ENCODE peak calls at places on chromosomes 11 and 22, in ten cellular contexts. L is ovary, R is endothelial cell of umbilical vein, N is right lobe of liver, B is A549, A is transverse colon, W is heart left ventricle, J is spleen, Y is esophagus squamous epithelium, E is Peyer's patch. O is an unnamed sample.

GRCh38 chr22:49447837-49448236 is 379.8 kb downstream of the BRD1 start:
- DNase-seq in N (no peak), W (no peak), B (no peak), A (no peak), E (no peak), Y (no peak), J (no peak), L (no peak), R (no peak), O (no peak)

GRCh38 chr11:119935341-119935925 is 202.5 kb downstream of the TRIM29 start:
- DNase-seq in E (no peak), N (no peak), Y (no peak), A (no peak), J (peak; percentile 35), R (no peak), B (no peak), W (no peak), L (no peak), O (no peak)

GRCh38 chr22:36103891-36104290 is 56.7 kb downstream of the APOL3 start:
- DNase-seq in E (no peak), R (no peak), J (no peak), W (no peak), N (no peak), Y (no peak), A (no peak), L (peak; percentile 3), B (no peak), O (no peak)

GRCh38 chr22:22738959-22739585 is 94.7 kb downstream of the GGTLC2 start:
- DNase-seq in Y (no peak), A (no peak), W (no peak), B (no peak), E (no peak), N (no peak), L (no peak), J (no peak), R (no peak), O (no peak)

GRCh38 chr22:20131593-20131855 is at the start of gene ZDHHC8:
- DNase-seq in Y (no peak), R (no peak), B (no peak), N (peak; percentile 52), A (peak; percentile 49), W (peak; percentile 60), E (peak; percentile 66), J (peak; percentile 86), L (peak; percentile 62), O (no peak)

GRCh38 chr11:62223095-62223494 is 14.6 kb downstream of the SCGB2A1 start:
- DNase-seq in B (peak; percentile 21), A (no peak), E (no peak), L (no peak), W (no peak), R (peak; percentile 43), N (no peak), Y (no peak), J (no peak), O (no peak)

GRCh38 chr11:113896156-113896879 is 8.3 kb upstream of the HTR3B start:
- DNase-seq in R (peak; percentile 34), L (peak; percentile 51), A (peak; percentile 39), J (no peak), E (peak; percentile 76), Y (no peak), N (peak; percentile 30), W (no peak), B (peak; percentile 22), O (peak; percentile 19)

GRCh38 chr11:66476841-66477251 is 3.4 kb upstream of the DPP3 start:
- DNase-seq in Y (no peak), B (peak; percentile 23), R (no peak), W (no peak), J (no peak), E (no peak), A (no peak), L (no peak), N (no peak), O (no peak)

GRCh38 chr22:37918580-37919274 is 12.6 kb downstream of the MICALL1 start:
- DNase-seq in R (no peak), N (no peak), B (no peak), A (no peak), Y (no peak), W (peak; percentile 28), J (no peak), L (no peak), E (no peak), O (no peak)

DNA sequence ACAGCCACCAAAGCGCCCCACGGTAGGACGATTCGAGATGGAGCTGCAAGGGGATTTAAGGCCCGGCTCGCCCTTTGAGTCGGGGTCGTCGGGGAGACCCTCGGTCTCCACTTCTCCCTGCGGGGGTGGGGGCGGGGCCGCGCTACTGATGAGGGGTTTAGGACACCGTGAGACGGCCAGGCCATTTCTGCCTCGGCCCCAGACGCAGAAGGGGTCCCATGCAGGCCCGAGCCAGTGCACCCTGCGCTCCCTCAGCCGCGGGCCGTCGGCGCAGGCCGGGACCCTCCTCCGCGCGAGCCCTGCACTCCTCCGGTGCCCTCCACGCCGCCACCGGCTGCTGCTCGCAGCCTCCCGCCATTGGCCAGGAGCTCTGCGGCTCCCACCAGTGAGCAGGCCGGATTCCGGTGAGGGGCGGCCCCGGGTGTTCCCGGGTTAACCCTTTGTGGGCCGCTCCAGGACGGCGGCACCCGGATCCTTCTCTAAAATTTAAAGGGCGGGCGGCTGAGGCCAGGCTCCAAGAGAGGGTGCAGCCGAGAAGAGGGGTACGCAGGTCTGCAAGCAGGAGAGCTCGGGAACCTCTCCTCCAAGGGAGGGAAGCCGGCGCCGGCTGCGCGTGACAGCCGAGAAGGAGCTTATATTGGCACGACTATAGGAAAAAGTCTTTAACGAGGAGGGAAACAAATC is 18.0 kb downstream of the CREB3L1 start:
- DNase-seq in A (peak; percentile 70), R (peak; percentile 76), B (no peak), N (peak; percentile 65), E (peak; percentile 77), W (peak; percentile 81), J (peak; percentile 90), L (peak; percentile 87), Y (no peak), O (peak; percentile 70)
- TF ChIP-seq POLR2A in A (no peak), R (no peak), B (peak; percentile 50), N (no peak), E (no peak), W (peak; percentile 25), J (no peak), L (no peak), Y (no peak), O (no peak)

GRCh38 chr11:69115586-69116560 is 39.9 kb upstream of the SMIM38 start:
- DNase-seq in Y (no peak), R (no peak), W (peak; percentile 72), E (no peak), A (peak; percentile 43), B (no peak), N (peak; percentile 84), J (peak; percentile 61), L (no peak), O (no peak)
- TF ChIP-seq POLR2A in Y (no peak), R (no peak), W (no peak), E (no peak), A (no peak), B (no peak), N (no peak), J (no peak), L (no peak), O (no peak)

GRCh38 chr22:18077639-18078328 is at the start of gene PEX26:
- DNase-seq in R (peak; percentile 93), L (peak; percentile 93), A (peak; percentile 96), E (peak; percentile 98), J (peak; percentile 98), N (peak; percentile 93), Y (peak; percentile 89), W (peak; percentile 95), B (peak; percentile 93), O (peak; percentile 96)
- TF ChIP-seq POLR2A in R (no peak), L (no peak), A (peak; percentile 84), E (peak; percentile 70), J (no peak), N (peak; percentile 67), Y (peak; percentile 48), W (peak; percentile 63), B (peak; percentile 38), O (peak; percentile 76)

DNA sequence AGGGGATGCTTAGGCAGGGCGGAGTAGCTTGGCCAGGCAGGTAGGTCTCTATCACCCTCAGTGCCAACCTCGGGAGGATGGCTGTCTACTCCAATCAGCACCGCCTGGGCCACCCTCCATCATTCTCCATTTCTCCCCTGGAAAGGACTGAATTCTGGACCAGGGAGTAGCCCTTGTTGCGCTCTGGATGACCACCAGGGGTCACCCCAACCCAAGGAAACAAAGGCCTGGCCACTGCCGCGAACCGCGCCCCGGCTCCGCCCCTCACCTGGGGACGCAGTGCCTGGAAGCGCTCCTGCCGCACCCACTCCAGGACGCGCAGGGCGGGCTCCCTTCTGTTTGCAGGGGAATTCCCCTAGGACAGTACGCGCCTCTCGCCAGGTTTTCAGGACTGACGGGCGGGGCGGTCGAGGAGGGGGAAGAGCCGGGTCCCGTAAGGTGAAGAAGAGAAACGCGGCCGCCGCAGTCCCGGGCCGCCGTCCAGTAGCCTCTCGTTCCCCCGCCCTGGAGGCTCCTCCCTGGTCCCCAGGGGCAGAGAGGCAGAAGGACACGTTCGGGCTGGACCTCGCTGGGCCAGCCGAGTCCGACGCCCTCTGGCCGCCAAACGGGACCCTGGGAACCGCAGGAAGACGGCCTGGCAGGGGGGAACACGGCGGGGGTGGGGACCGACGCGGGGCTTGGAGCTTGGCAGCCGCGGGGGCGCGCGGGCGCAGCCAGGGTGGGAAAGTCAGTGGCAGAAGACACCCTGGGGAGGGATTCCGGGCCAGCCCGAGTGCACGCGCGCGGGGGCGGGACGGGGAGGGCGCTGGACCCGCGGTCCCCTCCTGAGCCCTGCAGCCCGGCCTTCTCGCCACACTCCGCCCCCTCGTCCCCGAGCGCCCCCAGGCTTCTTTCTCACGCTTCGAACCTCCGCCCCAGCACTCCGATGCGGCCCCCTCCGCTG is 7.1 kb downstream of the SCN4B start:
- DNase-seq in E (peak; percentile 96), Y (peak; percentile 33), L (peak; percentile 84), N (peak; percentile 93), J (peak; percentile 94), A (peak; percentile 96), W (peak; percentile 87), R (peak; percentile 59), B (peak; percentile 67), O (peak; percentile 53)
- TF ChIP-seq POLR2A in E (no peak), Y (peak; percentile 37), L (no peak), N (no peak), J (no peak), A (no peak), W (peak; percentile 28), R (no peak), B (no peak), O (no peak)

DNA sequence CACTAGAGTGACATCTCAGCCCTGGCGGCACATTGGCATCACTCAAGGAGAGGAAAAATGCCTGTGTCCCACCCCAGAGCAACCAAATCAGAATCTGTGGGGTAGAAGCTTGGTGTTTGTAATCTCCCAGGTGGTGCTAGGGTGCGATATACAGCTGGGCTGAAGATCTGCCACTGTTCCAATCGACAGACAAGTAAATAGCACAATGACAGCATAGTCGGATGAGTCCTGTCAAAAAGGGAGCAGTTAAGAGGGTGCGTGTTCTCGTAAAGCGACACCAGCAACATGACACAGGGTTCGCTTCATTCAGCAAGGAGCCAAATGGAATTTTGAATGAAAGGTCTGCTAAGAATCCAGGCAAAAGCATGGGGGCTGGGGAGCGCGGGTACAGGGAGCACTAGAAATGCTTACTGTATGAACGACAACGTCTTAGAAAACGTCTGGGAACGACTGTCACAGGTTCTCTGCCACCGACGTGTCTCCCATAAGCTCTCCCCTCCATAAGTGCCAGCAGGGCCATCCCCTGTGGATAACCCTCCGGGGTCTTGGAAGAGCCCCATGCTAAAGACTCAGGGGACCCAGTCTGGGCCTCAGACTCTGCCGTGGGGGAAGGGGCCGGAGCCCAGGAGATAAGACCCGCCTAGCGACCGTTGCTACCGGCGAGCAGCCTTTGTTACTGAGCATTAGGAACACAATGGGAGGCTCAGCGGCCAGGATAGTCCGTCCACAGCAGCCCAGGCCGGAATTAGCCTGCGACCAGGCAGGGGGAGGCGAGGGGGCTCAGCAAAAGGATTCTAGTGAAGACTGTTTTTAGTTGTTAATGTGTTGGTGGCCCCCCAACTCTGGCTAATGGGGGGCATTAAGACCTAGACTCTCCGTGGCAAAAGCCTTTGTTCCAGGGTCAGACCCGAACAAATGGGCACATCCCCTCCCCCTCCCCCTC is 20.8 kb downstream of the ADA2 start:
- DNase-seq in L (peak; percentile 43), W (peak; percentile 76), A (no peak), B (no peak), Y (no peak), N (peak; percentile 45), E (no peak), R (no peak), J (no peak), O (no peak)
- TF ChIP-seq POLR2A in L (no peak), W (peak; percentile 18), A (no peak), B (no peak), Y (no peak), N (no peak), E (no peak), R (no peak), J (no peak), O (no peak)